ENCODE peak calls at places on chromosome 21, in ten cellular contexts. W is stomach, I is body of pancreas, V is astrocyte of the cerebellum, X is lower leg skin, S is vagina, M is GM23338, T is thoracic aorta, F is GM12864, O is breast epithelium. L is an unnamed sample.

GRCh38 chr21:15149825-15150224 is 85.0 kb upstream of the NRIP1 start:
- DNase-seq in F (no peak), M (no peak), W (no peak), I (no peak), X (no peak), S (no peak), T (no peak), V (no peak), O (no peak), L (no peak)

GRCh38 chr21:15446193-15446592 is 283.6 kb upstream of the USP25 start:
- DNase-seq in V (no peak), I (no peak), W (no peak), F (no peak), T (no peak), O (no peak), S (no peak), M (peak; percentile 23), X (no peak), L (no peak)

GRCh38 chr21:39033878-39034589 is 149.2 kb downstream of the PSMG1 start:
- DNase-seq in V (no peak), F (no peak), O (no peak), W (peak; percentile 63), I (no peak), M (no peak), S (no peak), T (no peak), X (peak; percentile 88), L (no peak)

GRCh38 chr21:34204481-34205439 is 131.4 kb downstream of the MRPS6 start:
- DNase-seq in T (no peak), F (no peak), I (no peak), O (no peak), X (peak; percentile 68), V (peak; percentile 28), W (no peak), M (no peak), S (no peak), L (no peak)

GRCh38 chr21:35411434-35411833 is 362.3 kb upstream of the RUNX1 start:
- DNase-seq in S (no peak), I (no peak), O (no peak), X (no peak), W (no peak), M (no peak), V (no peak), F (no peak), T (no peak), L (no peak)

GRCh38 chr21:40507978-40508377 is 339.0 kb downstream of the DSCAM start:
- DNase-seq in F (no peak), X (no peak), I (no peak), W (no peak), M (no peak), T (no peak), V (peak; percentile 47), O (no peak), S (no peak), L (no peak)

GRCh38 chr21:32463889-32464300 is 51.4 kb downstream of the EVA1C start:
- DNase-seq in F (no peak), O (no peak), S (no peak), X (peak; percentile 3), T (no peak), W (no peak), V (peak; percentile 94), I (no peak), M (no peak), L (no peak)

GRCh38 chr21:46368533-46369285 is 44.8 kb downstream of the PCNT start:
- DNase-seq in O (no peak), W (no peak), X (no peak), I (no peak), F (no peak), T (no peak), V (no peak), M (no peak), S (no peak), L (peak; percentile 75)

GRCh38 chr21:36209626-36210171 is 53.1 kb downstream of the DOP1B start:
- DNase-seq in V (peak; percentile 63), S (no peak), W (peak; percentile 70), T (no peak), O (no peak), X (no peak), I (peak; percentile 73), M (peak; percentile 91), F (peak; percentile 13), L (peak; percentile 74)

GRCh38 chr21:46121286-46122221 is 23.6 kb downstream of the COL6A2 start:
- DNase-seq in F (no peak), I (peak; percentile 5), O (peak; percentile 47), W (peak; percentile 19), T (no peak), S (no peak), V (no peak), M (no peak), X (peak; percentile 84), L (no peak)

GRCh38 chr21:35326677-35327076 is 277.6 kb upstream of the RUNX1 start:
- DNase-seq in V (no peak), W (no peak), F (no peak), I (no peak), M (no peak), T (no peak), X (no peak), S (no peak), O (no peak), L (no peak)

GRCh38 chr21:29250642-29251041 is 48.1 kb upstream of the BACH1 start:
- DNase-seq in O (no peak), T (no peak), W (no peak), M (no peak), V (no peak), F (no peak), S (no peak), I (no peak), X (no peak), L (no peak)

GRCh38 chr21:22174746-22175145 is 1176.5 kb downstream of the NCAM2 start:
- DNase-seq in M (no peak), O (no peak), T (no peak), X (no peak), V (no peak), I (no peak), W (no peak), S (no peak), F (no peak), L (no peak)

GRCh38 chr21:45479691-45480675 is 62.3 kb downstream of the SLC19A1 start:
- DNase-seq in T (no peak), S (no peak), M (no peak), W (no peak), I (no peak), V (no peak), O (no peak), X (no peak), F (no peak), L (no peak)

GRCh38 chr21:27422435-27422834 is 455.5 kb upstream of the ADAMTS5 start:
- DNase-seq in M (no peak), T (no peak), W (no peak), S (no peak), I (no peak), V (no peak), X (no peak), F (no peak), O (no peak), L (no peak)

GRCh38 chr21:41640756-41641509 is 125.9 kb downstream of the RIPK4 start:
- DNase-seq in T (no peak), V (no peak), W (no peak), X (no peak), S (no peak), O (no peak), F (no peak), M (no peak), I (no peak), L (no peak)

GRCh38 chr21:41641510-41641815 is 125.4 kb downstream of the RIPK4 start:
- DNase-seq in X (no peak), I (no peak), O (no peak), V (no peak), S (no peak), F (no peak), M (no peak), T (no peak), W (no peak), L (no peak)

GRCh38 chr21:41641821-41642368 is 125.0 kb downstream of the RIPK4 start:
- DNase-seq in M (no peak), V (peak; percentile 70), T (peak; percentile 51), O (no peak), X (no peak), I (peak; percentile 47), W (no peak), S (peak; percentile 95), F (no peak), L (peak; percentile 34)

GRCh38 chr21:41643246-41643966 is 123.4 kb downstream of the RIPK4 start:
- DNase-seq in V (no peak), M (no peak), F (no peak), T (no peak), I (no peak), X (peak; percentile 39), W (no peak), S (no peak), O (no peak), L (no peak)

GRCh38 chr21:41642399-41642798 is 124.5 kb downstream of the RIPK4 start:
- DNase-seq in V (no peak), X (peak; percentile 50), W (no peak), S (no peak), F (no peak), T (no peak), O (no peak), I (no peak), M (no peak), L (no peak)
- H3K4me3 ChIP-seq in V (no peak overlapping the region), X (no peak overlapping the region), W (no peak overlapping the region), S (no peak overlapping the region), F (no peak overlapping the region), T (no peak overlapping the region), O (no peak overlapping the region), I (no peak overlapping the region), M (no peak overlapping the region), L (no peak overlapping the region)

GRCh38 chr21:43906585-43907370 is 41.8 kb downstream of the AGPAT3 start:
- DNase-seq in X (no peak), W (no peak), I (no peak), F (no peak), O (no peak), T (no peak), M (no peak), V (no peak), S (no peak), L (no peak)
- TF ChIP-seq CTCF in X (no peak), W (no peak), I (no peak), F (no peak), O (no peak), T (no peak), M (no peak), V (no peak), S (no peak), L (no peak)

GRCh38 chr21:16588433-16588860 is 858.7 kb downstream of the USP25 start:
- DNase-seq in F (no peak), M (peak; percentile 71), S (no peak), W (peak; percentile 31), T (peak; percentile 13), V (no peak), X (peak; percentile 94), I (peak; percentile 21), O (peak; percentile 58), L (no peak)
- H3K4me3 ChIP-seq in F (no peak overlapping the region), M (peak overlapping the region; percentile 50), S (peak overlapping the region; percentile 43), W (peak overlapping the region; percentile 36), T (peak overlapping the region; percentile 79), V (peak overlapping the region; percentile 22), X (no peak overlapping the region), I (no peak overlapping the region), O (peak overlapping the region; percentile 46), L (no peak overlapping the region)

DNA sequence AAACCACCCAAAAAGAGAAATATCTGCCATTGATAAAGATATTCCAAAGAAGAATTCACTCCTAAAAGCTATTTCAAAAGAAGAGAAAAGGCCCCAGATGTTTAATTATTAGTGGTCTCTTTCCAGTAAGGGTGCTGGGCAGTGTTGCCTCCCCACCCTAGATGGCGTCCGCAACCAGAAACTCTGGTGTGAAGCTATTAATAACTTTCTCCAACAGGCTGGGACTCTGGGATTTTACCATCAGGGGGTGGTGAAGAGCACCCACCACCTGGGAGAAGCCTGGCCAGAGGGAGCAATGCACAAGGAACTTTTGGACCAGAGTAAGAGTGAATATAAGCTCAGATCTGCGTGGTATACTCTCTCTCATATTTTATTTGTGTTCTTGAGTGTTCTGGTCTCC is 115.4 kb upstream of the TIAM1 start:
- DNase-seq in V (no peak), S (no peak), T (no peak), W (no peak), O (no peak), M (peak; percentile 66), X (no peak), F (no peak), I (no peak), L (no peak)
- TF ChIP-seq CTCF in V (no peak), S (no peak), T (no peak), W (no peak), O (no peak), M (peak; percentile 56), X (no peak), F (no peak), I (no peak), L (no peak)